ENCODE peak calls at places on chromosomes 1 and 21, in five cellular contexts. Q is neuronal stem cell, S is Peyer's patch, N is GM23338, J is thoracic aorta. D is an unnamed sample.

GRCh38 chr1:99119193-99119592 is 114.5 kb upstream of the PLPPR5 start:
- DNase-seq in Q (no peak), S (no peak), N (no peak), J (no peak), D (no peak)

GRCh38 chr1:226424228-226425003 is 16.5 kb upstream of the PARP1 start:
- DNase-seq in Q (peak), S (no peak), N (peak), J (no peak), D (no peak)

GRCh38 chr1:197577580-197577979 is 197.7 kb downstream of the DENND1B start:
- DNase-seq in Q (no peak), S (no peak), N (no peak), J (no peak), D (no peak)

GRCh38 chr21:39009587-39010225 is 173.5 kb downstream of the PSMG1 start:
- DNase-seq in Q (no peak), S (no peak), N (no peak), J (no peak), D (no peak)

GRCh38 chr1:50822035-50822776 is 137.9 kb downstream of the FAF1 start:
- DNase-seq in Q (no peak), S (no peak), N (no peak), J (no peak), D (no peak)

GRCh38 chr1:69662321-69662720 is 94.6 kb downstream of the LRRC7 start:
- DNase-seq in Q (no peak), S (no peak), N (no peak), J (no peak), D (no peak)

GRCh38 chr1:81097860-81098259 is 702.9 kb upstream of the ADGRL2 start:
- DNase-seq in Q (no peak), S (no peak), N (no peak), J (no peak), D (no peak)

GRCh38 chr1:203462878-203463277 is 12.7 kb upstream of the PRELP start:
- DNase-seq in Q (no peak), S (no peak), N (no peak), J (peak), D (no peak)

GRCh38 chr1:85224734-85225623 is 24.2 kb upstream of the SYDE2 start:
- DNase-seq in Q (no peak), S (no peak), N (peak), J (no peak), D (no peak)

GRCh38 chr1:74485622-74486021 is 26.8 kb downstream of the LRRC53 start:
- DNase-seq in Q (no peak), S (no peak), N (no peak), J (no peak), D (no peak)

GRCh38 chr21:45724994-45725843 is 81.7 kb downstream of the PCBP3 start:
- DNase-seq in Q (no peak), S (no peak), N (no peak), J (no peak), D (no peak)

GRCh38 chr1:183234660-183235476 is 48.8 kb downstream of the LAMC2 start:
- DNase-seq in Q (peak), S (no peak), N (peak), J (peak), D (no peak)

GRCh38 chr1:68276448-68276847 is 44.1 kb upstream of the WLS start:
- DNase-seq in Q (no peak), S (no peak), N (peak), J (no peak), D (no peak)

GRCh38 chr1:13792429-13792828 is 92.4 kb downstream of the PRDM2 start:
- DNase-seq in Q (no peak), S (no peak), N (no peak), J (no peak), D (no peak)

GRCh38 chr1:204202481-204202880 is 6.2 kb upstream of the KISS1 start:
- DNase-seq in Q (no peak), S (no peak), N (no peak), J (no peak), D (no peak)

GRCh38 chr1:46102769-46103476 is 29.5 kb downstream of the PIK3R3 start:
- DNase-seq in Q (no peak), S (no peak), N (no peak), J (no peak), D (no peak)

GRCh38 chr1:30707412-30708360 is 15.7 kb downstream of the MATN1 start:
- DNase-seq in Q (peak), S (peak), N (peak), J (no peak), D (peak)

GRCh38 chr1:53732912-53733317 is 6.0 kb downstream of the GLIS1 start:
- DNase-seq in Q (no peak), S (no peak), N (no peak), J (no peak), D (no peak)

GRCh38 chr1:95547000-95547399 is 313.0 kb downstream of the RWDD3 start:
- DNase-seq in Q (no peak), S (no peak), N (no peak), J (no peak), D (no peak)

GRCh38 chr1:1925437-1926345 is 6.6 kb upstream of the TMEM52 start:
- DNase-seq in Q (no peak), S (no peak), N (no peak), J (no peak), D (no peak)

GRCh38 chr1:153483776-153484175 is 23.3 kb upstream of the S100A7 start:
- DNase-seq in Q (no peak), S (no peak), N (peak), J (no peak), D (no peak)

GRCh38 chr1:15459771-15460719 is 3.5 kb downstream of the CELA2A start:
- DNase-seq in Q (no peak), S (no peak), N (no peak), J (no peak), D (no peak)

GRCh38 chr1:170670751-170671628 is 7.1 kb downstream of the PRRX1 start:
- DNase-seq in Q (no peak), S (no peak), N (peak), J (no peak), D (no peak)
- H3K4me3 ChIP-seq in Q (no peak), S (no peak), N (peak), J (peak), D (no peak)

DNA sequence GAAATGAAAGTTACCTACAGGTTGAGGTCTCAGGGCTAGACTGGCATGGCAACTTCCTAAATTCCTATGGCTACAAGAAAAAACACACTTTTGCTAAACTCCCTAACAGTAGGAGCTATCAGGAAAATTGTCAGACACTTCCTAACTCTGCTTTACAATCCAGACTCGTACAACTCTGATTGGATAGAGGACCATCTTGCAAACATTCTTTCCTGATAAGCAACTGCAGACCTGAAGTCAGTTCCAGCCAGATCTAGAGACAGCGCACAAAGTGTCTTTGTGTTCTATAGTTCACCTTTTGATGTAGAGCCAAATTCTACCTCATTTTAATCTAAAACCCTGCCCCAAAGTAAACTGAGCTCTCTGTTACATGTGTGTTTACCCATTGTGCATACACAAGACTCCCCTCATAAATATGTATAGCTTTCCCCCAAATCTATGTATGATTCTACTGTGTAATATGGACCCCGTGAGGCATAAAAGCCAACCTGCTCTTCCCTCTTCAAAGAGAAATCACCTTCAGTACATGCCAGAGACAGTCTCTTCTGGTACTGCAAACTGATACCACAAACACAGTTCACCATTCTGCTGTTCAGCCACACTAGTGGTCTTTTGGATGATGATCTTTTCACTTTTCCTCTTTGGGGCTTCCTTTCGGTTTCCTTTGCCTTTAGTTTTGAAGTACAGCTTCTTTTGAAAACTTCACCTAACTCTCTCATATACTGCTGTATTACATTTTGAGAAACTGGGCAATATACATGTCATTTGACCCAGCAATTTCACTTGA is 21.7 kb downstream of the ZP4 start:
- DNase-seq in Q (no peak), S (no peak), N (no peak), J (no peak), D (no peak)
- H3K4me3 ChIP-seq in Q (no peak), S (no peak), N (no peak), J (no peak), D (no peak)

DNA sequence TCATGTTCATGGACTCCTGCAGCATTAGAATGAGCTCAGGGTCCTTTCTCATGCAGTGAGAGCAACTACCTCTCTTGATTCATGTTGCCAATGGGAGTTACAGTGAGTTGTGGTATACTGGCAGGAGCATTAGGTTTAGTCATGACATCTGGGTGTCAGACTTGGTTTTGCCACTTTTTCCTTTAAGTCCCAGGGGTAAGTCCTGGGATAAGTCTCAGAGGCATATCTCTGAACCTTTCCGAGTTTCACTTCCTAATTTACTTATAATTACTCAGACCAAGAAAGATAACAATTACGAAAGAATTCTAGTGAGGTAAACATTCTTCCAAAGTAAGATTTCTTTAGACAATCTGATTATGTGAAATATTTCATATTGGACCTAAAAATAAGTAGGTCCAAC is 606.0 kb downstream of the SMYD3 start:
- DNase-seq in Q (no peak), S (no peak), N (no peak), J (no peak), D (no peak)
- H3K4me3 ChIP-seq in Q (no peak), S (no peak), N (no peak), J (no peak), D (no peak)

GRCh38 chr1:242239394-242239793 is 240.5 kb upstream of the MAP1LC3C start:
- DNase-seq in Q (no peak), S (no peak), N (no peak), J (no peak), D (no peak)
- H3K4me3 ChIP-seq in Q (no peak), S (no peak), N (no peak), J (no peak), D (no peak)